ENCODE peak calls at places on chromosomes 4 and X, in nine cellular contexts. One of them, this sample, is unnamed.

GRCh38 chr4:140367738-140368137 is 5.7 kb upstream of the SCOC start:
- DNase-seq in body of pancreas: no peak
- DNase-seq in T-helper 9 cell: no peak
- DNase-seq in NCI-H1105 treated with DMSO at 0.1 percent for 48 hours: no peak
- DNase-seq in amniotic stem cell: no peak
- DNase-seq in posterior cingulate gyrus: no peak
- DNase-seq in cardiac muscle cell: no peak
- DNase-seq in T-helper 22 cell: no peak
- DNase-seq in Panc1: no peak
- DNase-seq in this sample: no peak

GRCh38 chr4:74958881-74959280 is 26.0 kb downstream of the PARM1 start:
- DNase-seq in body of pancreas: no peak
- DNase-seq in NCI-H1105 treated with DMSO at 0.1 percent for 48 hours: no peak
- DNase-seq in T-helper 9 cell: no peak
- DNase-seq in Panc1: no peak
- DNase-seq in cardiac muscle cell: no peak
- DNase-seq in amniotic stem cell: no peak
- DNase-seq in T-helper 22 cell: no peak
- DNase-seq in posterior cingulate gyrus: no peak
- DNase-seq in this sample: no peak

GRCh38 chr4:4248885-4249203 is 821 bp upstream of the TMEM128 start:
- DNase-seq in cardiac muscle cell: no peak
- DNase-seq in NCI-H1105 treated with DMSO at 0.1 percent for 48 hours: no peak
- DNase-seq in T-helper 22 cell: no peak
- DNase-seq in T-helper 9 cell: no peak
- DNase-seq in posterior cingulate gyrus: no peak
- DNase-seq in Panc1: no peak
- DNase-seq in body of pancreas: no peak
- DNase-seq in amniotic stem cell: no peak
- DNase-seq in this sample: no peak

GRCh38 chrX:44042124-44042523 is 68.9 kb upstream of the NDP start:
- DNase-seq in Panc1: no peak
- DNase-seq in posterior cingulate gyrus: no peak
- DNase-seq in body of pancreas: no peak
- DNase-seq in NCI-H1105 treated with DMSO at 0.1 percent for 48 hours: no peak
- DNase-seq in amniotic stem cell: no peak
- DNase-seq in T-helper 22 cell: no peak
- DNase-seq in cardiac muscle cell: no peak
- DNase-seq in T-helper 9 cell: no peak
- DNase-seq in this sample: peak

GRCh38 chr4:143389543-143390195 is 53.0 kb downstream of the GAB1 start:
- DNase-seq in NCI-H1105 treated with DMSO at 0.1 percent for 48 hours: no peak
- DNase-seq in Panc1: no peak
- DNase-seq in body of pancreas: no peak
- DNase-seq in amniotic stem cell: no peak
- DNase-seq in posterior cingulate gyrus: no peak
- DNase-seq in T-helper 22 cell: no peak
- DNase-seq in T-helper 9 cell: no peak
- DNase-seq in cardiac muscle cell: no peak
- DNase-seq in this sample: no peak

GRCh38 chr4:156594619-156595018 is 377.0 kb downstream of the PDGFC start:
- DNase-seq in body of pancreas: peak
- DNase-seq in Panc1: no peak
- DNase-seq in posterior cingulate gyrus: peak
- DNase-seq in NCI-H1105 treated with DMSO at 0.1 percent for 48 hours: peak
- DNase-seq in cardiac muscle cell: peak
- DNase-seq in amniotic stem cell: no peak
- DNase-seq in T-helper 22 cell: no peak
- DNase-seq in T-helper 9 cell: no peak
- DNase-seq in this sample: no peak

GRCh38 chr4:75990129-75990528 is 616 bp downstream of the SDAD1 start:
- DNase-seq in Panc1: no peak
- DNase-seq in body of pancreas: peak
- DNase-seq in amniotic stem cell: no peak
- DNase-seq in NCI-H1105 treated with DMSO at 0.1 percent for 48 hours: no peak
- DNase-seq in T-helper 22 cell: no peak
- DNase-seq in posterior cingulate gyrus: no peak
- DNase-seq in cardiac muscle cell: no peak
- DNase-seq in T-helper 9 cell: no peak
- DNase-seq in this sample: no peak

GRCh38 chr4:125703443-125703842 is 388.7 kb downstream of the FAT4 start:
- DNase-seq in cardiac muscle cell: no peak
- DNase-seq in Panc1: no peak
- DNase-seq in body of pancreas: no peak
- DNase-seq in posterior cingulate gyrus: no peak
- DNase-seq in T-helper 9 cell: no peak
- DNase-seq in amniotic stem cell: no peak
- DNase-seq in NCI-H1105 treated with DMSO at 0.1 percent for 48 hours: no peak
- DNase-seq in T-helper 22 cell: no peak
- DNase-seq in this sample: no peak

GRCh38 chr4:115113382-115114106 is at the start of gene NDST4:
- DNase-seq in cardiac muscle cell: peak
- DNase-seq in T-helper 9 cell: no peak
- DNase-seq in Panc1: no peak
- DNase-seq in body of pancreas: peak
- DNase-seq in NCI-H1105 treated with DMSO at 0.1 percent for 48 hours: peak
- DNase-seq in amniotic stem cell: no peak
- DNase-seq in T-helper 22 cell: no peak
- DNase-seq in posterior cingulate gyrus: no peak
- DNase-seq in this sample: peak

GRCh38 chr4:2790583-2791517 is 2.0 kb upstream of the SH3BP2 start:
- DNase-seq in T-helper 9 cell: no peak
- DNase-seq in amniotic stem cell: no peak
- DNase-seq in cardiac muscle cell: no peak
- DNase-seq in Panc1: no peak
- DNase-seq in T-helper 22 cell: no peak
- DNase-seq in posterior cingulate gyrus: no peak
- DNase-seq in body of pancreas: peak
- DNase-seq in NCI-H1105 treated with DMSO at 0.1 percent for 48 hours: no peak
- DNase-seq in this sample: no peak

GRCh38 chrX:3143043-3143799 is 102.0 kb downstream of the ARSF start:
- DNase-seq in NCI-H1105 treated with DMSO at 0.1 percent for 48 hours: no peak
- DNase-seq in Panc1: no peak
- DNase-seq in T-helper 22 cell: no peak
- DNase-seq in cardiac muscle cell: no peak
- DNase-seq in posterior cingulate gyrus: no peak
- DNase-seq in T-helper 9 cell: no peak
- DNase-seq in body of pancreas: no peak
- DNase-seq in amniotic stem cell: no peak
- DNase-seq in this sample: no peak

This sample was measured in astrocyte of the cerebellum.